ENCODE peak calls at places on chromosomes 4 and X, in eight cellular contexts. D, H, X, C, W, N, M and K are unnamed samples. For H3K27me3 and H3K4me1, the result is how much of the 10 kb centered on the place peaks cover.

GRCh38 chr4:80086296-80086695 is 13.3 kb upstream of the ANTXR2 start:
- DNase-seq in D (no peak), H (no peak), X (no peak), C (no peak), W (no peak), N (no peak), M (no peak), K (no peak)

GRCh38 chr4:177809786-177810185 is 367.5 kb upstream of the AGA start:
- DNase-seq in D (no peak), H (no peak), X (peak), C (no peak), W (no peak), N (no peak), M (no peak), K (no peak)

GRCh38 chr4:94695389-94695788 is 62.4 kb upstream of the BMPR1B start:
- DNase-seq in D (no peak), H (no peak), X (no peak), C (no peak), W (no peak), N (no peak), M (no peak), K (no peak)

GRCh38 chr4:183876268-183876934 is 28.7 kb upstream of the STOX2 start:
- DNase-seq in D (no peak), H (peak), X (peak), C (no peak), W (peak), N (peak), M (no peak), K (no peak)

GRCh38 chr4:169659736-169660670 is 39.6 kb downstream of the CLCN3 start:
- DNase-seq in D (peak), H (peak), X (peak), C (peak), W (peak), N (peak), M (peak), K (peak)

GRCh38 chr4:174207370-174207769 is 76.1 kb downstream of the FBXO8 start:
- DNase-seq in D (no peak), H (no peak), X (no peak), C (no peak), W (no peak), N (no peak), M (no peak), K (no peak)

GRCh38 chr4:94430416-94430815 is 21.3 kb upstream of the PDLIM5 start:
- DNase-seq in D (no peak), H (no peak), X (no peak), C (no peak), W (no peak), N (no peak), M (no peak), K (no peak)

GRCh38 chr4:165398570-165398969 is 19.8 kb downstream of the CPE start:
- DNase-seq in D (peak), H (peak), X (peak), C (no peak), W (no peak), N (no peak), M (no peak), K (no peak)

GRCh38 chr4:123640271-123640670 is 243.7 kb downstream of the SPRY1 start:
- DNase-seq in D (no peak), H (no peak), X (no peak), C (no peak), W (no peak), N (no peak), M (no peak), K (no peak)

GRCh38 chr4:144666539-144667175 is 20.7 kb downstream of the HHIP start:
- DNase-seq in D (no peak), H (peak), X (no peak), C (no peak), W (no peak), N (no peak), M (no peak), K (no peak)

GRCh38 chrX:48631376-48632090 is 34.2 kb downstream of the WDR13 start:
- DNase-seq in D (peak), H (peak), X (peak), C (peak), W (peak), N (peak), M (peak), K (peak)

GRCh38 chr4:5052424-5052702 is 1.1 kb downstream of the STK32B start:
- DNase-seq in D (no peak), H (no peak), X (no peak), C (no peak), W (no peak), N (no peak), M (no peak), K (no peak)

GRCh38 chr4:5050520-5050955 is 742 bp upstream of the STK32B start:
- DNase-seq in D (peak), H (peak), X (peak), C (no peak), W (peak), N (peak), M (no peak), K (no peak)

GRCh38 chr4:5052726-5053425 is 1.6 kb downstream of the STK32B start:
- DNase-seq in D (no peak), H (no peak), X (no peak), C (no peak), W (no peak), N (no peak), M (no peak), K (no peak)

GRCh38 chr4:5051210-5051691 is at the start of gene STK32B:
- DNase-seq in D (peak), H (peak), X (peak), C (no peak), W (peak), N (peak), M (no peak), K (no peak)

DNA sequence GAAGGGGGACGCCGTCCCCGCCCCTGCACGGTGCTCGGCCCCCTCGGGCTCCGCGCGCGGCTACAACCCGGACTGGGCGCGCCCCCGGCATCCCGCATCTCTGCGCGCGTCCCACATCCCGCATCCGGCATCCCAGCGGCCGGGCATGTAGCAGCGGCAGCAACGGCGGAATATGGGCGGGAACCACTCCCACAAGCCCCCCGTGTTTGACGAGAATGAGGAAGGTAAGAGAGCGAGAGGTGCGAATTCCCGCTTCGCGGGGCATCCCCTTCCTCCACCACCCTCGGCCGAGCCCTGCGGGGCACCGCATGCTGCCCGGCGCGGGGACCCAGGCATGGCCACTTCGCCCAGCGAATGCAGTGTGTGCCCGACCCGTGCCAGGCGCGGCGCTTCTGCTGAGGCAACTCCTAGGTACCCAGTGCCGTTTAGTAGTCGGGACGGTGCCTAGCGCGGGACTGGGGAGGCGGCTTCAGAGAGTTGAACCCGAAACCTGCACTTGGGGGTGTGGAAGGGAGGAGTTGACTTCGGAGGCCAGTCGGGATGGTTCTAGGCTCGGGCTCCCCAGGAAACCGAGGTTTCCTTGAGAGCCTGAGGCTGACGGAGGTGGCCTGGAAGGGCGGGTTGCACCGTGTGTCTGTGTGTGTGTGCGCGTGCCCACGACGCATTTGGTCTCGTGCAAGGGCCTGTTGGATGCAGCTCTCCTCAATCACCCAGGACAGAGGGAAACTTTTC is 578 bp downstream of the STK32B start:
- DNase-seq in D (peak), H (no peak), X (no peak), C (no peak), W (no peak), N (no peak), M (no peak), K (no peak)
- H3K4me3 ChIP-seq in D (peak), H (no peak), X (peak), C (peak), W (peak), N (peak), M (no peak), K (no peak)

DNA sequence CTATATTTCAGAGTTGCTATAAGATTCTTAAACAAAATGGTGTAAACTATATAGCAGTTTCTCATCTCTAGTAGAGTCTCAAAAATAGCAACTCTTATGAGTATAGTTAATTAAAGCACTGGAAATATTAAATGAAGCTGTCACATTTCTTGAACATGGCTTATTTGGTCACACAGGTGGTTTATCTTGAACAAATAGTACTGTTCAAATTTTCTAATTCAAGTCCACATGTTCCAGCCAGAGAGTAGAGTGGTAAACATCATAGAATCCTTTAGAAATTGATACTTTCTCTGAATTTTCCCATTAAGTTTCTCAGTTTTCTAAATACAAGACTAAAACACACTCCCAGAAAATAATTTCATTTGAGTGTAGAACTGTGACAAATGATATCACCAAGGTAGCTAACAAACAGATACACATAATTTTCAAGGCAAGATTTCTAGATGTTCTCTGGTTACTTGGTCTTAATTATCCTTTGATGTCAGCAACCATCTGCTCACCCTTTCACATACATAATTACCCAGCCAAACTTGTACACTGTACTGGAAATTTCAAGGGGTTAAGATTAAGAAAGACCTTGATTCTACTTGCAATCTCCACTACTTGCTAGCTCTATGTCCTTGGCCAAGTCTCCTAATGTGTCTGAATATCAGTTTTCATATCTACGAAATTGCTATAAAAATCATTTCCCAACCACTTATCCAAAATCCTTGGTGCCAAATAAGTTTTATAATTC is 24.3 kb upstream of the PAK3 start:
- DNase-seq in D (no peak), H (no peak), X (no peak), C (no peak), W (no peak), N (no peak), M (no peak), K (no peak)
- H3K27me3 ChIP-seq in D (under half), H (under half), X (under half), C (under half), W (under half), N (under half), M (under half), K (under half)

GRCh38 chrX:46715521-46715920 is 43.4 kb downstream of the SLC9A7 start:
- DNase-seq in D (no peak), H (no peak), X (no peak), C (no peak), W (no peak), N (no peak), M (no peak), K (no peak)
- H3K4me1 ChIP-seq in D (under half), H (under half), X (under half), C (under half), W (under half), N (under half), M (under half), K (under half)

DNA sequence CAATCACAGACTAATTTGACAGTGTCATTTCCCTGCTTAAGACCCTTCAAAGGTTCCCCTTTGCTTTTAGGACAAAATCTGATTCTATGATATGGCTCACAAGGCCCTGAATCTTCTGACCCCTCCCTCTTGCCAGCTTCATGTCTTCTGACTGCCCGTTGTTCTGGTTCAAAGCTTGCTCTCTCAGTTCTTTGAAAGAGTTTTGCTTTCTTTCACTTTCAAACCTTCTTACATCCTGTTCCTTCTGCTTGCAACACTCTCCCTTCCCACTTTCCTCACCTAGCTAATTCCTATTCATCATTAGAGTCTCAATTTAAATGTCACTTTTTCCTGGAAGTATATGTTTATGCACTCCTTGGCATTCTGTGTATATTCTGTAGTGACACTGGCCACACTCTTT is 299.2 kb downstream of the IDS start:
- DNase-seq in D (no peak), H (no peak), X (no peak), C (no peak), W (no peak), N (no peak), M (no peak), K (no peak)
- H3K4me3 ChIP-seq in D (no peak), H (no peak), X (no peak), C (no peak), W (no peak), N (no peak), M (no peak), K (no peak)

GRCh38 chrX:107773906-107774435 is 1.6 kb downstream of the TSC22D3 start:
- DNase-seq in D (no peak), H (no peak), X (no peak), C (no peak), W (no peak), N (no peak), M (no peak), K (no peak)

GRCh38 chrX:107773206-107773605 is 2.4 kb downstream of the TSC22D3 start:
- DNase-seq in D (peak), H (no peak), X (peak), C (no peak), W (no peak), N (no peak), M (no peak), K (no peak)

GRCh38 chrX:107766470-107767140 is 9.0 kb downstream of the TSC22D3 start:
- DNase-seq in D (no peak), H (peak), X (peak), C (no peak), W (peak), N (no peak), M (no peak), K (no peak)

GRCh38 chrX:107768051-107768450 is 7.5 kb downstream of the TSC22D3 start:
- DNase-seq in D (no peak), H (no peak), X (no peak), C (no peak), W (no peak), N (no peak), M (no peak), K (no peak)

DNA sequence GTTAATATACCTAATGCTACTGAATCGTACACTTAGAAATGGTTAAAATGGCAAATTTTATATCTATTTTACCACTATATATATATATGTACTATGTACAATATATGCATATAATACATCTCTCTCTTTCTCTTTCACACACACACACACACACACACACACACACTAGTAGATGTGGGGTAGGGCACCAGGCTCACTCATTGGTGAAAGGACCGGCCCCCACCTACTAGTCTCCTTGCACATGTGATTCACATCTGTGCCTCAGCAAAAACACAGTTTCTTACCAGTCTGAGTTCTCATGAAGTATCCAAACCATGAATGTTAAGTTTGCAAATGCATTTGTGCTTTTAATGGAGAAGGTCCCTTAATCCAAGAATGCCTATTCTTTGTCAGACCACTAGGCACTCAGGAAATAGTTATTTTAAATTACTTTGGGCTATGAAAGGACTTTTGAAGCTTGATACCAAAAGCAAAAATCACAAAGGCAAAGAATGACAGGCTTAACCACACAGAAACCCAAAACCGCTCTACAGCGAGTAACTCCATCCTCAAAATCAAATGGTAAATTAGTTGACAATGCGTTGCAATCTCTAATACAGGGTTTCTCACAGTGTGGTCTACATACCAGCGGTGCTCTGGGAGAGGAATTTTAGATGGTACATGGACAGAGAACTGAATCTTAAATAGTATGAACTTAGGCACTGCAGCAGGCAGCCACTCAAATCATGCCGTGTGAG is 5.8 kb downstream of the TSC22D3 start:
- DNase-seq in D (no peak), H (no peak), X (no peak), C (no peak), W (no peak), N (no peak), M (no peak), K (no peak)
- H3K27me3 ChIP-seq in D (under half), H (under half), X (under half), C (under half), W (under half), N (under half), M (under half), K (under half)

GRCh38 chr4:41189669-41190068 is 24.7 kb downstream of the APBB2 start:
- DNase-seq in D (no peak), H (no peak), X (no peak), C (no peak), W (no peak), N (no peak), M (no peak), K (no peak)
- H3K4me1 ChIP-seq in D (under half), H (under half), X (under half), C (under half), W (under half), N (under half), M (under half), K (under half)